ENCODE peak calls at places on chromosomes 4 and X, in six cellular contexts. W is skeletal muscle cell, I is fibroblast of pulmonary artery, D is cardiac muscle cell, R is spleen, V is A549. N is an unnamed sample.
A peak's percentile ranks its signal among the peaks of the same experiment; 100 is the strongest.

GRCh38 chrX:13990126-13990525 is 39.6 kb downstream of the GEMIN8 start:
- DNase-seq in W (no peak), I (no peak), D (no peak), R (no peak), V (no peak), N (no peak)

GRCh38 chr4:144557404-144557803 is 88.6 kb upstream of the HHIP start:
- DNase-seq in W (no peak), I (peak; percentile 70), D (no peak), R (no peak), V (no peak), N (no peak)

GRCh38 chr4:69095301-69095731 is 958 bp upstream of the UGT2B7 start:
- DNase-seq in W (peak; percentile 67), I (peak; percentile 69), D (no peak), R (no peak), V (peak; percentile 37), N (no peak)

GRCh38 chr4:8328456-8328855 is 58.9 kb downstream of the HTRA3 start:
- DNase-seq in W (no peak), I (no peak), D (no peak), R (peak; percentile 22), V (no peak), N (no peak)

GRCh38 chrX:2662586-2662985 is 28.5 kb upstream of the CD99 start:
- DNase-seq in W (no peak), I (no peak), D (no peak), R (no peak), V (no peak), N (no peak)

GRCh38 chr4:5455003-5455585 is 253.3 kb downstream of the EVC2 start:
- DNase-seq in W (no peak), I (no peak), D (no peak), R (peak; percentile 43), V (no peak), N (no peak)

GRCh38 chr4:61204353-61204752 is 4.2 kb downstream of the ADGRL3 start:
- DNase-seq in W (peak; percentile 41), I (peak; percentile 58), D (peak; percentile 21), R (no peak), V (no peak), N (no peak)

GRCh38 chr4:98502624-98503023 is 155.8 kb downstream of the TSPAN5 start:
- DNase-seq in W (no peak), I (no peak), D (no peak), R (no peak), V (no peak), N (no peak)

GRCh38 chr4:85825937-85826678 is 351.2 kb downstream of the ARHGAP24 start:
- DNase-seq in W (no peak), I (peak; percentile 45), D (peak; percentile 67), R (no peak), V (peak; percentile 4), N (peak; percentile 82)

GRCh38 chrX:10189317-10190268 is 32.8 kb downstream of the CLCN4 start:
- DNase-seq in W (no peak), I (peak; percentile 72), D (peak; percentile 76), R (peak; percentile 90), V (peak; percentile 70), N (peak; percentile 74)

GRCh38 chr4:80566203-80566872 is 230.8 kb downstream of the CFAP299 start:
- DNase-seq in W (no peak), I (no peak), D (no peak), R (no peak), V (no peak), N (no peak)

GRCh38 chrX:118682258-118683014 is 45.0 kb upstream of the IL13RA1 start:
- DNase-seq in W (no peak), I (peak; percentile 4), D (no peak), R (no peak), V (no peak), N (no peak)

GRCh38 chrX:38103857-38104812 is 97.8 kb downstream of the SYTL5 start:
- DNase-seq in W (no peak), I (no peak), D (no peak), R (no peak), V (no peak), N (no peak)

GRCh38 chr4:37528161-37528560 is 158.0 kb downstream of the RELL1 start:
- DNase-seq in W (no peak), I (no peak), D (no peak), R (no peak), V (no peak), N (peak; percentile 61)

GRCh38 chrX:71198066-71198465 is 25.0 kb upstream of the GJB1 start:
- DNase-seq in W (no peak), I (no peak), D (no peak), R (peak; percentile 12), V (no peak), N (no peak)

GRCh38 chr4:54525602-54526001 is 132.2 kb upstream of the KIT start:
- DNase-seq in W (peak; percentile 32), I (peak; percentile 96), D (no peak), R (no peak), V (no peak), N (no peak)

GRCh38 chrX:12971282-12972003 is 3.5 kb upstream of the TMSB4X start:
- DNase-seq in W (no peak), I (no peak), D (no peak), R (peak; percentile 82), V (no peak), N (peak; percentile 71)

GRCh38 chr4:183987529-183987946 is 82.4 kb downstream of the STOX2 start:
- DNase-seq in W (peak; percentile 68), I (peak; percentile 86), D (peak; percentile 65), R (no peak), V (peak; percentile 26), N (peak; percentile 37)

GRCh38 chr4:84418032-84418709 is 80.9 kb downstream of the NKX6-1 start:
- DNase-seq in W (no peak), I (no peak), D (no peak), R (no peak), V (no peak), N (peak; percentile 64)

GRCh38 chrX:69618803-69619202 is 2.9 kb downstream of the EDA start:
- DNase-seq in W (no peak), I (peak; percentile 55), D (peak; percentile 20), R (no peak), V (no peak), N (peak; percentile 30)

GRCh38 chrX:2188316-2188715 is 312.5 kb downstream of the DHRSX start:
- DNase-seq in W (no peak), I (no peak), D (no peak), R (no peak), V (no peak), N (no peak)

GRCh38 chrX:51878056-51878455 is 15.4 kb upstream of the MAGED1 start:
- DNase-seq in W (no peak), I (no peak), D (no peak), R (no peak), V (no peak), N (no peak)

DNA sequence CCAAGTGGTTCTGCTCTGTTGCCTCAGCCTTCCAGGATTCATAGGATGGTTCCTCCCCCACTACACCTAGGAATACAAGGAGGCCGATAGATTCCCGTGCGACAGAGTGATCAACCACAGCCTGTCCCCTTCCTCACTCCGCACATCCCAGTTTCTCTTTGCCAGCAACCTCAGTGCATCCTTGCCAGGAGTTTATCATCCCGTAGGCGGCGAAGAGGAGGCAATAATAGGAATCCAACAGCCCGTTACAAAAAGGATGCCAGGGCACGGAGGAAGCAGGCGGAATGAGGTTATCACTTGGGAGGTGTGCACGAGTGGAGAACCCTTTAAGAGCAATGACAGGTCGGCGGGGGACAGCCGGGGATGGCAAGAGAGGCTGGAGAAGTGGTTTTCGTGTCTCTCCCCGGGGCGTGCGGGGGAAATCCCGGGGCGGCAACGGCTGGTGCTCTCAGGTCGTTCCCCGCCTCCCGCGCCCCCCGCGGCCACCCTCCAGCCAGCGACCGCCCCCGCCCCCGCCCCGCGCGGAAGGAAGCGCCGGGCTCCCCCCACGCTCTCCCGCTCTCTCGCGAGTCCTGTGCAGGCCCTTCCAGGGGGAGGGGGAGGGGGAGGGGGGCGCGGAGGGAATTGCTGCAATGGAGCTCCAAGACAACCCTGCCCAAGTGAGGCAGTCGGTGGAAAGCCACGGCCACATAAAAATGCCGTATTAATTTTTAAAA is 1.6 kb downstream of the PPP3CA start:
- DNase-seq in W (peak; percentile 17), I (peak; percentile 55), D (peak; percentile 46), R (peak; percentile 93), V (peak; percentile 11), N (peak; percentile 60)
- H3K4me3 ChIP-seq in W (peak overlapping the region; percentile 80), I (peak overlapping the region; percentile 79), D (peak overlapping the region; percentile 84), R (peak overlapping the region; percentile 94), V (peak overlapping the region; percentile 79), N (peak overlapping the region; percentile 93)

DNA sequence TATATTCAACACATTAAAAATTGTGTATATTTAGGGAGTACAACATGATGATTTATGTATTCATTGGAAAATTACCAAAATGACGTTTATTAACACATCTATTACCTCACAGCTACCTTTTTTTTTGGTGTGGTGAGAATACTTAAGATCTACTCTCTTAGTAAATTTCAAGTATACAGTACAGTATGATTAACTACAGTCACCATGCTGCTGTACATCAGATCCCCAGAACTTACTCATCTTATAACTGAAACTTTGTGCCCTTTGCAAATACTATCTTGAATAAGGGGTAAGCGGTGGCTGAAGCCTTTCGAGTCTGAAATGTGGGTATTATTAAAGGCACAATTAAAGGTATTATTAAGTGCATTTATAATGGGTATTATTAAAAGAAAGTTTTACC is 976 bp downstream of the PHKA1 start:
- DNase-seq in W (no peak), I (no peak), D (no peak), R (no peak), V (no peak), N (no peak)
- H3K4me3 ChIP-seq in W (peak overlapping the region; percentile 51), I (peak overlapping the region; percentile 57), D (peak overlapping the region; percentile 33), R (no peak overlapping the region), V (peak overlapping the region; percentile 75), N (peak overlapping the region; percentile 20)

GRCh38 chr4:75511841-75512240 is 2.4 kb downstream of the RCHY1 start:
- DNase-seq in W (no peak), I (no peak), D (no peak), R (no peak), V (no peak), N (no peak)
- H3K4me3 ChIP-seq in W (no peak overlapping the region), I (peak overlapping the region; percentile 92), D (no peak overlapping the region), R (peak overlapping the region; percentile 70), V (no peak overlapping the region), N (no peak overlapping the region)

DNA sequence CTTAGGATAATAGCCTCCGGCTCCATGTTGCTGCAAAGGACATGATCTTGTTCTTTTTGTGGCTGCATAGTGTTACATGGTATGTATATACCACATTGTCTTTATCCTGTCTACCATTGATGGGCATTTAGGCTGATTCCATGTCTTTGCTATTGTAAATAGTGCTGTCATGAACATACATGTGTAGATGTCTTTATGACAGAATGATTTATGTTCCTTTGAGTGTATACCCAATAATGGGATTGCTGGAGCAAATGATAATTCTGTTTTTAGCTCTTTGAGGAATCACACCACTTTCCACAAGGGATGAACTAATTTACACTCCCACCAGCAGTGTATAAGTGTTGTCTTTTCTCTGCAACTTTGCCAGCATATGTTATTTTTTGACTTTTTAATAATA is 4.6 kb downstream of the RAB33B start:
- DNase-seq in W (no peak), I (no peak), D (no peak), R (no peak), V (no peak), N (no peak)
- H3K4me3 ChIP-seq in W (no peak overlapping the region), I (no peak overlapping the region), D (no peak overlapping the region), R (no peak overlapping the region), V (no peak overlapping the region), N (no peak overlapping the region)

GRCh38 chr4:174038481-174038880 is 245.0 kb downstream of the FBXO8 start:
- DNase-seq in W (no peak), I (no peak), D (peak; percentile 1), R (no peak), V (no peak), N (no peak)
- H3K4me3 ChIP-seq in W (no peak overlapping the region), I (no peak overlapping the region), D (no peak overlapping the region), R (no peak overlapping the region), V (no peak overlapping the region), N (no peak overlapping the region)